ENCODE peak calls at places on chromosome X, in six cellular contexts. E, T, L, G, U and V are unnamed samples.
A peak's percentile ranks its signal among the peaks of the same experiment; 100 is the strongest.

GRCh38 chrX:29461039-29461438 is 754.3 kb upstream of the MAGEB2 start:
- DNase-seq in T (no peak), E (no peak), L (no peak), U (no peak), G (no peak), V (no peak)

GRCh38 chrX:147917700-147918694 is 6.3 kb downstream of the FMR1 start:
- DNase-seq in U (no peak), E (peak; percentile 4), G (no peak), T (no peak), L (no peak), V (no peak)

GRCh38 chrX:106612403-106612789 is 618 bp downstream of the RADX start:
- DNase-seq in T (no peak), U (no peak), L (no peak), E (no peak), G (peak; percentile 36), V (peak; percentile 6)

GRCh38 chrX:131399692-131400428 is 110.8 kb upstream of the IGSF1 start:
- DNase-seq in T (no peak), G (no peak), U (no peak), E (no peak), L (no peak), V (no peak)

GRCh38 chrX:57951666-57952319 is 41.5 kb upstream of the ZXDA start:
- DNase-seq in T (no peak), L (no peak), E (no peak), U (no peak), G (no peak), V (no peak)

GRCh38 chrX:150869450-150869849 is 29.0 kb downstream of the CD99L2 start:
- DNase-seq in U (no peak), T (no peak), E (no peak), L (no peak), G (no peak), V (no peak)

GRCh38 chrX:133559909-133560308 is 144.6 kb upstream of the GPC4 start:
- DNase-seq in E (no peak), G (no peak), T (no peak), U (no peak), L (no peak), V (no peak)

GRCh38 chrX:18946157-18946556 is 37.8 kb downstream of the PHKA2 start:
- DNase-seq in T (no peak), E (peak; percentile 6), L (no peak), G (no peak), U (peak; percentile 23), V (no peak)

GRCh38 chrX:136779346-136779781 is 1.4 kb downstream of the ARHGEF6 start:
- DNase-seq in U (no peak), E (no peak), T (no peak), G (no peak), L (no peak), V (no peak)

GRCh38 chrX:51891821-51892551 is 1.4 kb upstream of the MAGED1 start:
- DNase-seq in T (no peak), G (no peak), U (peak; percentile 61), L (no peak), E (peak; percentile 69), V (peak; percentile 39)

GRCh38 chrX:41913476-41913875 is 9.9 kb downstream of the CASK start:
- DNase-seq in U (no peak), T (no peak), G (no peak), L (no peak), E (peak; percentile 34), V (no peak)

GRCh38 chrX:32185160-32185559 is 1026.2 kb downstream of the DMD start:
- DNase-seq in E (no peak), T (no peak), L (no peak), U (peak; percentile 28), G (no peak), V (no peak)

GRCh38 chrX:110086162-110086915 is 83.4 kb downstream of the TMEM164 start:
- DNase-seq in E (peak; percentile 73), G (no peak), U (no peak), T (no peak), L (no peak), V (peak; percentile 74)

GRCh38 chrX:113892891-113893290 is 691.0 kb upstream of the HTR2C start:
- DNase-seq in E (no peak), U (no peak), G (no peak), L (no peak), T (no peak), V (no peak)

GRCh38 chrX:20181563-20182329 is 40.1 kb upstream of the EIF1AX start:
- DNase-seq in G (no peak), E (no peak), L (no peak), T (no peak), U (no peak), V (no peak)

GRCh38 chrX:153966283-153966688 is 5.3 kb downstream of the HCFC1 start:
- DNase-seq in G (no peak), L (no peak), T (no peak), E (no peak), U (peak; percentile 66), V (no peak)

GRCh38 chrX:122363112-122363511 is 821.0 kb upstream of the GRIA3 start:
- DNase-seq in T (peak; percentile 39), L (no peak), U (no peak), G (no peak), E (no peak), V (no peak)

GRCh38 chrX:49264460-49264859 is at the start of gene FOXP3:
- DNase-seq in T (no peak), G (no peak), U (no peak), L (no peak), E (no peak), V (no peak)

GRCh38 chrX:7215842-7216241 is 67.9 kb upstream of the PUDP start:
- DNase-seq in L (no peak), T (no peak), E (peak; percentile 13), G (no peak), U (peak; percentile 3), V (no peak)

GRCh38 chrX:65195621-65196020 is 219.4 kb upstream of the ZC4H2 start:
- DNase-seq in U (peak; percentile 17), E (no peak), L (no peak), T (no peak), G (no peak), V (no peak)

GRCh38 chrX:70908541-70908940 is at the start of gene TEX11:
- DNase-seq in G (peak; percentile 63), T (peak; percentile 64), L (no peak), E (no peak), U (no peak), V (no peak)

GRCh38 chrX:10121787-10122186 is 35.0 kb upstream of the CLCN4 start:
- DNase-seq in L (no peak), U (no peak), E (no peak), G (no peak), T (no peak), V (no peak)
- H3K9me3 ChIP-seq in L (peaks cover 38% of the 10 kb centered on the region), U (peaks cover 6% of the 10 kb centered on the region), E (no peaks in the 10 kb centered on the region), G (peaks cover 24% of the 10 kb centered on the region), T (peaks cover 42% of the 10 kb centered on the region), V (no peaks in the 10 kb centered on the region)

GRCh38 chrX:2484232-2484631 is 16.5 kb downstream of the DHRSX start:
- DNase-seq in E (no peak), G (no peak), U (no peak), T (no peak), L (no peak), V (no peak)

GRCh38 chrX:2485460-2485753 is 15.4 kb downstream of the DHRSX start:
- DNase-seq in E (peak; percentile 14), U (no peak), L (no peak), T (no peak), G (no peak), V (no peak)

GRCh38 chrX:2485789-2486345 is 14.9 kb downstream of the DHRSX start:
- DNase-seq in L (no peak), U (no peak), E (no peak), G (no peak), T (no peak), V (no peak)

GRCh38 chrX:2483398-2483797 is 17.4 kb downstream of the DHRSX start:
- DNase-seq in E (no peak), L (no peak), G (no peak), U (no peak), T (no peak), V (no peak)

DNA sequence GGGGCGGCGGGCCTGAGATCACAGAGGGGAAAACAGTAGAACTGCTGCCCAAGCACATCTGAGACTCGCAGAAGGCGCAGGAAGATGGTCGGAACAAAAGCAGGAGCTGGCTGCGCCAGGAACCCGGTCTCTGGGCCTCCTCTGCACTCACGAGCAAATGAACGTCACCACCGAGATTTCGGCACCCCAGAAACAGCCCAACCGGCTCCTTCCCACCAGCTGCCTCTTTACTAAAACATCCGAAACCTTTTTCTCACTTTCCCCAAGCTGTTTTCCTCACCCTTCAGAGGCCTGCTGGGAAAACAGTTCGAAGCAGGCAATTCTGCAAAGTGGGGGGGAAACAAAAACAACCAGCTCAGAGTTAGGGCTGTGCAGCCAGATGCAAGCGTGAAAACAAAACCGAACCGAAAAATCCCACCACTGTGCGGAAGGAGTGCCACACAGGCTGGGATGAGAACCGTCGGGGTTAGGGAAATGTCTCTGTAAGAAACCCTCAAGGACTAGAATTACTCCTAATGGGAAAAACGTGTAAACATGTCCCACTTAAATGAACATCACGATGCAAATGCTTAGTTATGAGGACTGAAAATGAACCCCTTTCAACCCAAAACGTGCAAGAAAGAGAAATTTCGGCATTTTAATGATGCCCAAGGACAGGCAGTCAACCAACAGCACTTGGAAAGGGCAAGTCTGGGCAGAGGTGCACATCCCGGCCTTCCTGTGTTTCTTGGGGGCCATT is 15.9 kb downstream of the DHRSX start:
- DNase-seq in T (no peak), L (no peak), G (no peak), E (peak; percentile 54), U (no peak), V (no peak)
- H2AK5ac ChIP-seq in T (no peak overlapping the region), L (peak overlapping the region; percentile 4), G (peak overlapping the region; percentile 68), E (no peak overlapping the region), U (no peak overlapping the region), V (peak overlapping the region; percentile 17)

GRCh38 chrX:2224141-2224540 is 276.6 kb downstream of the DHRSX start:
- DNase-seq in E (no peak), T (no peak), G (no peak), L (no peak), U (no peak), V (no peak)

GRCh38 chrX:2224597-2225235 is 276.1 kb downstream of the DHRSX start:
- DNase-seq in E (no peak), L (no peak), T (no peak), G (no peak), U (no peak), V (no peak)

GRCh38 chrX:2220829-2221567 is 279.8 kb downstream of the DHRSX start:
- DNase-seq in L (no peak), U (no peak), E (no peak), G (no peak), T (no peak), V (no peak)

GRCh38 chrX:2226182-2226581 is 274.6 kb downstream of the DHRSX start:
- DNase-seq in T (no peak), L (no peak), E (no peak), U (no peak), G (no peak), V (no peak)

DNA sequence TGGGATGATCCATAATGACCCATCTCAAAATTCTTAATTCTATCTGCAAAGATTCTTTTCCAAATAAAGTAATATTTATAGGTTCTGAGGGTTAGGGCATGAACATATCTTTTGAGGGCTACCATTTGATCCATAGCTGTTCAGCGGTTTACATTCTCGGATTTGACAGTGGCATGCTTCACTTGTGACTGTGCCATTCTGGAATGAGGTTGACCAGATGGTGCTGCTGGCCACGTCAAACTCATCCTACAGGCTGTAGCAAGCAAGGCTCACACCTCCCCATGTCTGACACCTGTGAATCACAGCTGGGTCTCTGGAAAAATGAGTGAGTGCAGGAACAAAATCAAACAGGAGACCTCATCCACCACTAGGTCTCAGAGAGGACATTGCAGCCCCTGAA is 280.5 kb downstream of the DHRSX start:
- DNase-seq in G (no peak), T (no peak), E (no peak), U (peak; percentile 10), L (no peak), V (no peak)
- H3K9me3 ChIP-seq in G (peaks cover 63% of the 10 kb centered on the region), T (peaks cover 55% of the 10 kb centered on the region), E (peaks cover 37% of the 10 kb centered on the region), U (peaks cover 43% of the 10 kb centered on the region), L (peaks cover 63% of the 10 kb centered on the region), V (peaks cover 29% of the 10 kb centered on the region)

GRCh38 chrX:54808109-54808604 is 612 bp downstream of the MAGED2 start:
- DNase-seq in L (peak; percentile 70), U (peak; percentile 14), T (peak; percentile 76), E (no peak), G (peak; percentile 80), V (peak; percentile 62)
- H2AK5ac ChIP-seq in L (no peak overlapping the region), U (peak overlapping the region; percentile 95), T (no peak overlapping the region), E (peak overlapping the region; percentile 70), G (no peak overlapping the region), V (no peak overlapping the region)